ENCODE peak calls at places on chromosomes 13 and 19, in four cellular contexts. One of them, this sample, is unnamed.

GRCh38 chr19:32570081-32570785 is 10.8 kb upstream of the PDCD5 start:
- DNase-seq in left cardiac atrium: peak
- DNase-seq in Karpas-422: peak
- DNase-seq in Calu3: peak
- DNase-seq in this sample: peak

GRCh38 chr19:708154-709141 is at the start of gene PALM:
- DNase-seq in left cardiac atrium: peak
- DNase-seq in Karpas-422: no peak
- DNase-seq in Calu3: no peak
- DNase-seq in this sample: no peak

GRCh38 chr19:8145969-8146368 is 3.4 kb downstream of the FBN3 start:
- DNase-seq in left cardiac atrium: no peak
- DNase-seq in Karpas-422: no peak
- DNase-seq in Calu3: peak
- DNase-seq in this sample: no peak

GRCh38 chr13:90757127-90757680 is 590.3 kb upstream of the MIR17HG start:
- DNase-seq in left cardiac atrium: no peak
- DNase-seq in Karpas-422: no peak
- DNase-seq in Calu3: no peak
- DNase-seq in this sample: no peak

GRCh38 chr13:97976551-97977375 is 23.3 kb downstream of the IPO5 start:
- DNase-seq in left cardiac atrium: no peak
- DNase-seq in Karpas-422: peak
- DNase-seq in Calu3: no peak
- DNase-seq in this sample: no peak

GRCh38 chr19:30908262-30908771 is 440.9 kb downstream of the TSHZ3 start:
- DNase-seq in left cardiac atrium: no peak
- DNase-seq in Karpas-422: no peak
- DNase-seq in Calu3: no peak
- DNase-seq in this sample: no peak

GRCh38 chr13:105290596-105290995 is 1244.9 kb downstream of the EFNB2 start:
- DNase-seq in left cardiac atrium: no peak
- DNase-seq in Karpas-422: no peak
- DNase-seq in Calu3: no peak
- DNase-seq in this sample: no peak

GRCh38 chr13:112846411-112847115 is 122.5 kb upstream of the MCF2L start:
- DNase-seq in left cardiac atrium: no peak
- DNase-seq in Karpas-422: no peak
- DNase-seq in Calu3: no peak
- DNase-seq in this sample: no peak

GRCh38 chr19:54114340-54114826 is 1.1 kb downstream of the TFPT start:
- DNase-seq in left cardiac atrium: no peak
- DNase-seq in Karpas-422: peak
- DNase-seq in Calu3: peak
- DNase-seq in this sample: no peak

GRCh38 chr13:23574421-23574820 is 4.2 kb downstream of the TNFRSF19 start:
- DNase-seq in left cardiac atrium: no peak
- DNase-seq in Karpas-422: no peak
- DNase-seq in Calu3: no peak
- DNase-seq in this sample: no peak

GRCh38 chr13:106650690-106651205 is 82.8 kb upstream of the ARGLU1 start:
- DNase-seq in left cardiac atrium: no peak
- DNase-seq in Karpas-422: no peak
- DNase-seq in Calu3: no peak
- DNase-seq in this sample: no peak

GRCh38 chr13:28402057-28402381 is 92.9 kb downstream of the FLT1 start:
- DNase-seq in left cardiac atrium: no peak
- DNase-seq in Karpas-422: no peak
- DNase-seq in Calu3: no peak
- DNase-seq in this sample: no peak

GRCh38 chr19:46428278-46429141 is at the start of gene PNMA8C:
- DNase-seq in left cardiac atrium: peak
- DNase-seq in Karpas-422: no peak
- DNase-seq in Calu3: peak
- DNase-seq in this sample: peak

GRCh38 chr19:49528211-49528771 is 488 bp downstream of the RCN3 start:
- DNase-seq in left cardiac atrium: peak
- DNase-seq in Karpas-422: no peak
- DNase-seq in Calu3: no peak
- DNase-seq in this sample: no peak

GRCh38 chr19:1266818-1267440 is 2.2 kb upstream of the CIRBP start:
- DNase-seq in left cardiac atrium: peak
- DNase-seq in Karpas-422: peak
- DNase-seq in Calu3: peak
- DNase-seq in this sample: peak

GRCh38 chr19:13014101-13014920 is 19.0 kb downstream of the NFIX start:
- DNase-seq in left cardiac atrium: no peak
- DNase-seq in Karpas-422: no peak
- DNase-seq in Calu3: no peak
- DNase-seq in this sample: no peak

GRCh38 chr13:111112196-111112595 is 2.9 kb upstream of the ARHGEF7 start:
- DNase-seq in left cardiac atrium: no peak
- DNase-seq in Karpas-422: no peak
- DNase-seq in Calu3: no peak
- DNase-seq in this sample: no peak

GRCh38 chr13:35599385-35599784 is 122.9 kb upstream of the MAB21L1 start:
- DNase-seq in left cardiac atrium: no peak
- DNase-seq in Karpas-422: no peak
- DNase-seq in Calu3: no peak
- DNase-seq in this sample: no peak

GRCh38 chr13:85618514-85618913 is 180.7 kb downstream of the SLITRK6 start:
- DNase-seq in left cardiac atrium: no peak
- DNase-seq in Karpas-422: no peak
- DNase-seq in Calu3: no peak
- DNase-seq in this sample: no peak

GRCh38 chr13:74056829-74057564 is 77.2 kb downstream of the KLF12 start:
- DNase-seq in left cardiac atrium: peak
- DNase-seq in Karpas-422: peak
- DNase-seq in Calu3: no peak
- DNase-seq in this sample: no peak

GRCh38 chr13:20099319-20099718 is 61.5 kb downstream of the GJA3 start:
- DNase-seq in left cardiac atrium: no peak
- DNase-seq in Karpas-422: no peak
- DNase-seq in Calu3: no peak
- DNase-seq in this sample: no peak

GRCh38 chr19:56170261-56170660 is 5.5 kb upstream of the GALP start:
- DNase-seq in left cardiac atrium: no peak
- DNase-seq in Karpas-422: no peak
- DNase-seq in Calu3: peak
- DNase-seq in this sample: no peak

GRCh38 chr19:58558066-58558622 is at the start of gene UBE2M:
- DNase-seq in left cardiac atrium: peak
- DNase-seq in Karpas-422: peak
- DNase-seq in Calu3: no peak
- DNase-seq in this sample: no peak

GRCh38 chr19:3404324-3405260 is 38.2 kb downstream of the NFIC start:
- DNase-seq in left cardiac atrium: peak
- DNase-seq in Karpas-422: no peak
- DNase-seq in Calu3: no peak
- DNase-seq in this sample: no peak

GRCh38 chr13:98443329-98443728 is 133.6 kb downstream of the STK24 start:
- DNase-seq in left cardiac atrium: no peak
- DNase-seq in Karpas-422: no peak
- DNase-seq in Calu3: no peak
- DNase-seq in this sample: no peak

GRCh38 chr13:88656751-88657150 is 985.6 kb downstream of the SLITRK5 start:
- DNase-seq in left cardiac atrium: no peak
- DNase-seq in Karpas-422: no peak
- DNase-seq in Calu3: peak
- DNase-seq in this sample: no peak

GRCh38 chr19:39865953-39866352 is 19.8 kb upstream of the FBL start:
- DNase-seq in left cardiac atrium: no peak
- DNase-seq in Karpas-422: no peak
- DNase-seq in Calu3: no peak
- DNase-seq in this sample: no peak

GRCh38 chr13:34413538-34414210 is 528.4 kb upstream of the NBEA start:
- DNase-seq in left cardiac atrium: no peak
- DNase-seq in Karpas-422: no peak
- DNase-seq in Calu3: no peak
- DNase-seq in this sample: no peak

This sample was measured in central memory CD8-positive, alpha-beta T cell.